ENCODE peak calls at places on chromosome 10, in four cellular contexts. N, Y, S and P are unnamed samples.

GRCh38 chr10:116211682-116212081 is 61.3 kb downstream of the GFRA1 start:
- DNase-seq in N (no peak), Y (no peak), S (no peak), P (peak)

GRCh38 chr10:77131214-77131613 is 506.4 kb downstream of the KCNMA1 start:
- DNase-seq in Y (no peak), N (no peak), S (no peak), P (peak)

GRCh38 chr10:113802997-113803396 is 50.9 kb downstream of the DCLRE1A start:
- DNase-seq in S (no peak), N (no peak), Y (no peak), P (no peak)

GRCh38 chr10:59536151-59536550 is 173.5 kb downstream of the SLC16A9 start:
- DNase-seq in Y (no peak), N (no peak), S (no peak), P (peak)

GRCh38 chr10:103781329-103782061 is 73.9 kb downstream of the SH3PXD2A start:
- DNase-seq in S (no peak), N (no peak), Y (no peak), P (peak)

GRCh38 chr10:96532523-96532922 is 18.8 kb upstream of the TLL2 start:
- DNase-seq in N (no peak), Y (no peak), S (no peak), P (no peak)

GRCh38 chr10:78516741-78517140 is 483.1 kb downstream of the RPS24 start:
- DNase-seq in N (no peak), Y (no peak), S (no peak), P (no peak)

GRCh38 chr10:34908472-34908871 is 93.4 kb upstream of the PARD3 start:
- DNase-seq in N (no peak), Y (no peak), S (no peak), P (peak)

GRCh38 chr10:73969224-73969811 is 28.6 kb upstream of the VCL start:
- DNase-seq in N (no peak), S (no peak), Y (no peak), P (no peak)

GRCh38 chr10:62587011-62587410 is 212.8 kb downstream of the ZNF365 start:
- DNase-seq in S (no peak), N (no peak), Y (no peak), P (no peak)

GRCh38 chr10:70494966-70495365 is 16.4 kb downstream of the PALD1 start:
- DNase-seq in Y (no peak), N (no peak), S (no peak), P (no peak)

GRCh38 chr10:74262856-74263255 is 111.8 kb downstream of the ADK start:
- DNase-seq in N (no peak), S (no peak), Y (no peak), P (no peak)

GRCh38 chr10:79981673-79982485 is 33.0 kb upstream of the SFTPD start:
- DNase-seq in S (no peak), N (peak), Y (no peak), P (peak)

GRCh38 chr10:42980553-42981357 is 96.1 kb upstream of the RET start:
- DNase-seq in Y (no peak), S (no peak), N (no peak), P (no peak)

GRCh38 chr10:28913850-28914249 is 236.5 kb downstream of the BAMBI start:
- DNase-seq in S (no peak), Y (no peak), N (no peak), P (no peak)

GRCh38 chr10:73867126-73867807 is 7.1 kb downstream of the CAMK2G start:
- DNase-seq in N (no peak), Y (no peak), S (no peak), P (no peak)

GRCh38 chr10:19845963-19846362 is 29.7 kb downstream of the PLXDC2 start:
- DNase-seq in Y (no peak), N (no peak), S (no peak), P (no peak)

GRCh38 chr10:75444781-75445386 is 13.5 kb downstream of the LRMDA start:
- DNase-seq in N (no peak), Y (no peak), S (no peak), P (no peak)

GRCh38 chr10:22606164-22606614 is 108.2 kb downstream of the PIP4K2A start:
- DNase-seq in N (no peak), Y (no peak), S (no peak), P (peak)

GRCh38 chr10:77741746-77742145 is 104.1 kb upstream of the KCNMA1 start:
- DNase-seq in N (no peak), S (no peak), Y (no peak), P (peak)

GRCh38 chr10:11672836-11673235 is 61.4 kb upstream of the USP6NL start:
- DNase-seq in N (no peak), S (no peak), Y (no peak), P (no peak)

GRCh38 chr10:16652154-16652553 is 130.5 kb upstream of the C1QL3 start:
- DNase-seq in Y (no peak), N (no peak), S (no peak), P (no peak)

GRCh38 chr10:33263453-33263852 is 71.0 kb downstream of the NRP1 start:
- DNase-seq in N (no peak), Y (no peak), S (no peak), P (peak)

GRCh38 chr10:53123311-53123710 is 350.7 kb upstream of the MBL2 start:
- DNase-seq in N (no peak), S (no peak), Y (no peak), P (no peak)